ENCODE peak calls at places on chromosomes 1 and 21, in eight cellular contexts. X, U, A, I, Z, L, Q and K are unnamed samples. For H3K4me1, the result is how much of the 10 kb centered on the place peaks cover.

GRCh38 chr1:42922687-42923366 is 35.8 kb downstream of the SLC2A1 start:
- DNase-seq in X (no peak), U (no peak), A (no peak), I (peak), Z (peak), L (peak), Q (peak), K (peak)

GRCh38 chr1:220005489-220005888 is 40.8 kb downstream of the EPRS1 start:
- DNase-seq in X (no peak), U (no peak), A (no peak), I (no peak), Z (no peak), L (no peak), Q (no peak), K (no peak)

GRCh38 chr1:27025718-27026117 is 13.1 kb upstream of the TENT5B start:
- DNase-seq in X (no peak), U (no peak), A (no peak), I (no peak), Z (no peak), L (no peak), Q (no peak), K (no peak)

GRCh38 chr1:247471445-247472016 is 13.6 kb upstream of the OR2B11 start:
- DNase-seq in X (no peak), U (no peak), A (no peak), I (no peak), Z (no peak), L (no peak), Q (no peak), K (no peak)

GRCh38 chr1:150760003-150760402 is 5.6 kb downstream of the CTSS start:
- DNase-seq in X (no peak), U (no peak), A (no peak), I (no peak), Z (no peak), L (no peak), Q (no peak), K (no peak)

GRCh38 chr1:151611288-151611790 is 511 bp upstream of the SNX27 start:
- DNase-seq in X (no peak), U (peak), A (peak), I (peak), Z (peak), L (no peak), Q (no peak), K (no peak)

GRCh38 chr1:41905103-41905675 is 13.5 kb downstream of the HIVEP3 start:
- DNase-seq in X (no peak), U (no peak), A (no peak), I (no peak), Z (no peak), L (no peak), Q (no peak), K (no peak)

GRCh38 chr21:41758550-41758949 is 8.3 kb downstream of the RIPK4 start:
- DNase-seq in X (no peak), U (no peak), A (no peak), I (no peak), Z (no peak), L (no peak), Q (no peak), K (peak)

GRCh38 chr1:64532646-64533045 is 62.7 kb downstream of the CACHD1 start:
- DNase-seq in X (no peak), U (no peak), A (no peak), I (no peak), Z (no peak), L (no peak), Q (no peak), K (no peak)

GRCh38 chr1:174209347-174210187 is 50.2 kb downstream of the RABGAP1L start:
- DNase-seq in X (no peak), U (no peak), A (no peak), I (no peak), Z (no peak), L (no peak), Q (no peak), K (no peak)
- H3K27ac ChIP-seq in X (no peak), U (peak), A (no peak), I (no peak), Z (no peak), L (no peak), Q (no peak), K (no peak)

GRCh38 chr1:211328084-211328694 is 1.6 kb downstream of the TRAF5 start:
- DNase-seq in X (no peak), U (no peak), A (no peak), I (no peak), Z (no peak), L (no peak), Q (no peak), K (no peak)
- H3K4me1 ChIP-seq in X (under half), U (under half), A (under half), I (half or more), Z (under half), L (under half), Q (under half), K (under half)

GRCh38 chr1:158014702-158015320 is 21.4 kb downstream of the KIRREL1 start:
- DNase-seq in X (no peak), U (no peak), A (no peak), I (no peak), Z (no peak), L (peak), Q (no peak), K (peak)

GRCh38 chr1:158019177-158019868 is 25.9 kb downstream of the KIRREL1 start:
- DNase-seq in X (peak), U (peak), A (no peak), I (peak), Z (peak), L (peak), Q (peak), K (peak)

GRCh38 chr1:158017800-158018595 is 24.6 kb downstream of the KIRREL1 start:
- DNase-seq in X (no peak), U (no peak), A (no peak), I (no peak), Z (no peak), L (peak), Q (no peak), K (no peak)

GRCh38 chr1:158013840-158014520 is 20.5 kb downstream of the KIRREL1 start:
- DNase-seq in X (no peak), U (no peak), A (no peak), I (no peak), Z (no peak), L (peak), Q (no peak), K (no peak)

GRCh38 chr1:158016651-158017335 is 23.3 kb downstream of the KIRREL1 start:
- DNase-seq in X (no peak), U (no peak), A (no peak), I (no peak), Z (no peak), L (no peak), Q (no peak), K (no peak)
- H3K27ac ChIP-seq in X (peak), U (peak), A (peak), I (peak), Z (peak), L (peak), Q (peak), K (peak)

DNA sequence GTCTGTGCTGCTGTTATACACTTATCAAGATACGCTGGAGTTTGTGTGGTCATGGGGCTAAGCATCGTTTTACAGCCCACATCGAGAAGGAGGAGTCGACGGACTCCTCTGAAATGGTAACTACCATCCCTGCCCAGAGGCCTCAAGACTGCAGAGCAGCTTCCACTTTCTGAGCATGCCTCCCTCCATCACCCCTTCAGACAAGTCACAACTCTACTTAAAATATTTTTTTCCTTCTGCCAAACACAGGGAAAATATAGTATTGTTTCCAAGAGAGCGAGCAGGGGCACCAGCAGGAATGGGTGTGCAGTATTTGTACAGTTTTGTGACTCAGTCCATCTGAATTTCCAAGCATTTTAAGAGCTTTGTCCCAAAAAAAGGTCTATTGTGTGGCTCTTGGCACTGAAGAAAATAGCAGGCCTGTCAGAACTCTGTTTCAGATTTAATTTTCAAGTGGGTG is 14.1 kb downstream of the EVA1C start:
- DNase-seq in X (no peak), U (no peak), A (no peak), I (no peak), Z (no peak), L (no peak), Q (no peak), K (no peak)
- H3K4me1 ChIP-seq in X (under half), U (under half), A (under half), I (under half), Z (under half), L (under half), Q (half or more), K (under half)

DNA sequence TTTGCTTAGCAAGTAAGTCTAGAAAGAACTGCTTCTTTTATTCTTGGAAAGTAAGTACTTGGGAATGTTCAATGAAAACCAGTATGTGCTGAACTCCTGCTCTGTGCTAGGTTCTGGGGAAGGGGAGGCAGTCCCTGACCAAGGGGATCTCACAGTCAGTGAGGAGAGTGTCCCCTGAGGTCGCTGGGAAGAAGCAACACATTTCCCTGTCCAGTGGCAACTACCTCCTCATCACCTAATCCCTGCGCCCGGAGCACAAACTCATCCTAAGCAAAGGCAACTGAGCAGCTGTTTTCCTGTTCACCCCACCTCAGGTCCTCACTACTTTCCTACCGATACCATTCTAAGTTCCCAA is 61.7 kb upstream of the ANGPTL1 start:
- DNase-seq in X (no peak), U (no peak), A (no peak), I (no peak), Z (no peak), L (no peak), Q (no peak), K (no peak)
- H3K27ac ChIP-seq in X (peak), U (peak), A (peak), I (peak), Z (peak), L (no peak), Q (no peak), K (peak)

GRCh38 chr1:3217096-3217724 is 148.2 kb downstream of the PRDM16 start:
- DNase-seq in X (no peak), U (no peak), A (no peak), I (no peak), Z (no peak), L (no peak), Q (no peak), K (no peak)

GRCh38 chr1:3212453-3213230 is 143.6 kb downstream of the PRDM16 start:
- DNase-seq in X (no peak), U (no peak), A (no peak), I (no peak), Z (no peak), L (no peak), Q (no peak), K (no peak)

GRCh38 chr1:3213730-3214129 is 144.7 kb downstream of the PRDM16 start:
- DNase-seq in X (no peak), U (no peak), A (no peak), I (no peak), Z (peak), L (no peak), Q (no peak), K (no peak)

GRCh38 chr1:3217887-3218679 is 149.1 kb downstream of the PRDM16 start:
- DNase-seq in X (no peak), U (no peak), A (no peak), I (no peak), Z (no peak), L (no peak), Q (no peak), K (no peak)

GRCh38 chr1:3215198-3216045 is 146.4 kb downstream of the PRDM16 start:
- DNase-seq in X (no peak), U (no peak), A (no peak), I (no peak), Z (no peak), L (no peak), Q (no peak), K (no peak)
- H3K4me1 ChIP-seq in X (under half), U (under half), A (under half), I (under half), Z (under half), L (under half), Q (under half), K (under half)